ENCODE peak calls at places on chromosome 10, in seven cellular contexts. Q, C, O, T, B, Y and W are unnamed samples.
A peak's percentile ranks its signal among the peaks of the same experiment; 100 is the strongest.

GRCh38 chr10:22615819-22616499 is 98.4 kb downstream of the PIP4K2A start:
- DNase-seq in T (no peak), B (no peak), O (peak; percentile 77), Q (peak; percentile 26), Y (no peak), C (no peak), W (no peak)

GRCh38 chr10:100984670-100985177 is 2.6 kb downstream of the MRPL43 start:
- DNase-seq in O (no peak), Y (peak; percentile 31), T (no peak), B (no peak), Q (no peak), C (no peak), W (no peak)

GRCh38 chr10:35016009-35016408 is 74.1 kb downstream of the CUL2 start:
- DNase-seq in Y (no peak), O (no peak), B (no peak), C (no peak), Q (no peak), T (no peak), W (no peak)

GRCh38 chr10:29499993-29500537 is 134.7 kb downstream of the SVIL start:
- DNase-seq in Y (peak; percentile 30), Q (no peak), B (no peak), T (no peak), C (no peak), O (no peak), W (no peak)

GRCh38 chr10:132614431-132615341 is 77.1 kb downstream of the INPP5A start:
- DNase-seq in B (no peak), Y (no peak), T (no peak), O (no peak), Q (no peak), C (no peak), W (peak; percentile 38)

GRCh38 chr10:92173996-92174395 is 116.9 kb downstream of the CPEB3 start:
- DNase-seq in B (no peak), C (no peak), T (no peak), Y (no peak), O (no peak), Q (no peak), W (no peak)

GRCh38 chr10:71635251-71635866 is 84.2 kb downstream of the C10orf105 start:
- DNase-seq in B (no peak), C (no peak), Y (no peak), O (no peak), T (no peak), Q (no peak), W (peak; percentile 69)

GRCh38 chr10:52479567-52479966 is 165.5 kb downstream of the DKK1 start:
- DNase-seq in B (no peak), T (no peak), Y (no peak), C (no peak), Q (no peak), O (peak; percentile 22), W (no peak)

GRCh38 chr10:88979153-88979562 is 11.4 kb upstream of the FAS start:
- DNase-seq in B (peak; percentile 94), C (no peak), O (peak; percentile 86), T (no peak), Y (peak; percentile 61), Q (peak; percentile 91), W (peak; percentile 35)

GRCh38 chr10:25966846-25967245 is 32.8 kb downstream of the MYO3A start:
- DNase-seq in O (no peak), T (no peak), C (no peak), B (no peak), Y (no peak), Q (no peak), W (no peak)

GRCh38 chr10:61608255-61609040 is 54.3 kb upstream of the CABCOCO1 start:
- DNase-seq in O (no peak), Y (no peak), Q (peak; percentile 17), T (no peak), B (peak; percentile 10), C (no peak), W (no peak)

GRCh38 chr10:86218160-86218559 is 148.4 kb downstream of the GRID1 start:
- DNase-seq in O (no peak), T (no peak), B (no peak), Q (no peak), Y (peak; percentile 35), C (no peak), W (no peak)

GRCh38 chr10:95208702-95209391 is 14.8 kb downstream of the ACSM6 start:
- DNase-seq in O (no peak), T (no peak), Y (no peak), Q (peak; percentile 51), B (peak; percentile 33), C (no peak), W (peak; percentile 32)

GRCh38 chr10:114874827-114875541 is 53.4 kb downstream of the FHIP2A start:
- DNase-seq in B (peak; percentile 59), Q (peak; percentile 37), Y (no peak), T (no peak), O (no peak), C (no peak), W (peak; percentile 93)

GRCh38 chr10:67837519-67838314 is at the start of gene DNAJC12:
- DNase-seq in C (no peak), B (peak; percentile 29), Y (no peak), O (peak; percentile 53), Q (peak; percentile 39), T (no peak), W (peak; percentile 46)

GRCh38 chr10:77592946-77593636 is 44.5 kb downstream of the KCNMA1 start:
- DNase-seq in Y (no peak), Q (peak; percentile 96), C (no peak), B (peak; percentile 97), T (no peak), O (peak; percentile 95), W (no peak)

GRCh38 chr10:102421645-102422585 is 1.3 kb downstream of the FBXL15 start:
- DNase-seq in T (no peak), O (no peak), B (no peak), Q (no peak), C (no peak), Y (peak; percentile 69), W (peak; percentile 54)

GRCh38 chr10:76071638-76072317 is 640.4 kb downstream of the LRMDA start:
- DNase-seq in O (no peak), Y (no peak), B (peak; percentile 19), Q (peak; percentile 16), C (no peak), T (no peak), W (no peak)

GRCh38 chr10:5812283-5813090 is 747 bp downstream of the GDI2 start:
- DNase-seq in T (peak; percentile 39), C (peak; percentile 27), O (peak; percentile 16), Y (peak; percentile 74), Q (peak; percentile 66), B (peak; percentile 43), W (peak; percentile 60)

GRCh38 chr10:90947025-90947960 is 26.4 kb upstream of the ANKRD1 start:
- DNase-seq in Y (no peak), T (peak; percentile 14), C (no peak), Q (no peak), O (peak; percentile 31), B (peak; percentile 42), W (no peak)

GRCh38 chr10:91944880-91945630 is 21.5 kb downstream of the BTAF1 start:
- DNase-seq in B (peak; percentile 28), T (no peak), O (peak; percentile 1), C (no peak), Y (no peak), Q (peak; percentile 14), W (no peak)